ENCODE peak calls at places on chromosome 9, in four cellular contexts. D is GM12891, U is GM12878, N is K562. Q is an unnamed sample.

GRCh38 chr9:121774715-121775613 is 123.5 kb downstream of the DAB2IP start:
- DNase-seq in D (no peak), U (no peak), N (no peak), Q (no peak)

GRCh38 chr9:91897201-91897600 is 52.8 kb downstream of the ROR2 start:
- DNase-seq in D (no peak), U (no peak), N (no peak), Q (no peak)

GRCh38 chr9:6827370-6827949 is 69.7 kb downstream of the KDM4C start:
- DNase-seq in D (peak), U (peak), N (peak), Q (no peak)

GRCh38 chr9:27094640-27095039 is 14.4 kb upstream of the TEK start:
- DNase-seq in D (no peak), U (no peak), N (no peak), Q (no peak)

GRCh38 chr9:108386859-108387384 is 468.9 kb downstream of the ACTL7B start:
- DNase-seq in D (no peak), U (no peak), N (no peak), Q (no peak)

GRCh38 chr9:80811662-80812061 is 877.7 kb downstream of the TLE1 start:
- DNase-seq in D (no peak), U (no peak), N (no peak), Q (no peak)

GRCh38 chr9:95508242-95508967 is 8.4 kb downstream of the PTCH1 start:
- DNase-seq in D (no peak), U (no peak), N (no peak), Q (no peak)

GRCh38 chr9:130542457-130543228 is 36.7 kb upstream of the FUBP3 start:
- DNase-seq in D (no peak), U (no peak), N (peak), Q (no peak)

GRCh38 chr9:115121140-115121710 is 3.3 kb upstream of the TNC start:
- DNase-seq in D (no peak), U (no peak), N (no peak), Q (no peak)

GRCh38 chr9:32701321-32702022 is 66.0 kb upstream of the TAF1L start:
- DNase-seq in D (no peak), U (no peak), N (no peak), Q (no peak)

GRCh38 chr9:72384710-72385475 is 19.9 kb upstream of the ZFAND5 start:
- DNase-seq in D (no peak), U (no peak), N (no peak), Q (no peak)

GRCh38 chr9:121690766-121691165 is 39.3 kb downstream of the DAB2IP start:
- DNase-seq in D (no peak), U (no peak), N (no peak), Q (no peak)

GRCh38 chr9:132973713-132974112 is 4.8 kb upstream of the GFI1B start:
- DNase-seq in D (no peak), U (no peak), N (peak), Q (no peak)

GRCh38 chr9:115498338-115498737 is 380.4 kb upstream of the TNC start:
- DNase-seq in D (no peak), U (no peak), N (no peak), Q (no peak)

GRCh38 chr9:125878241-125878640 is 131.1 kb downstream of the PBX3 start:
- DNase-seq in D (no peak), U (no peak), N (no peak), Q (no peak)

GRCh38 chr9:6132650-6133049 is 83.0 kb upstream of the IL33 start:
- DNase-seq in D (no peak), U (peak), N (no peak), Q (no peak)

GRCh38 chr9:126673689-126674364 is 60.1 kb downstream of the LMX1B start:
- DNase-seq in D (no peak), U (no peak), N (no peak), Q (no peak)

GRCh38 chr9:84139296-84140100 is 158.9 kb downstream of the RMI1 start:
- DNase-seq in D (no peak), U (peak), N (no peak), Q (no peak)

GRCh38 chr9:4298255-4299005 is 1.4 kb downstream of the GLIS3 start:
- DNase-seq in D (peak), U (no peak), N (no peak), Q (no peak)

GRCh38 chr9:80004687-80005086 is 432.9 kb downstream of the TLE4 start:
- DNase-seq in D (no peak), U (no peak), N (no peak), Q (no peak)

GRCh38 chr9:122164286-122164685 is 4.6 kb downstream of the MORN5 start:
- DNase-seq in D (no peak), U (no peak), N (no peak), Q (no peak)

GRCh38 chr9:75235632-75236031 is 147.3 kb downstream of the OSTF1 start:
- DNase-seq in D (no peak), U (no peak), N (no peak), Q (peak)

GRCh38 chr9:126860757-126861466 is 473 bp downstream of the ZBTB34 start:
- DNase-seq in D (peak), U (no peak), N (no peak), Q (no peak)

GRCh38 chr9:2859776-2860379 is 16.0 kb upstream of the PUM3 start:
- DNase-seq in D (no peak), U (no peak), N (peak), Q (no peak)

GRCh38 chr9:136538599-136539426 is 7.0 kb downstream of the NOTCH1 start:
- DNase-seq in D (peak), U (no peak), N (no peak), Q (no peak)

GRCh38 chr9:37036237-37037136 is 2.4 kb upstream of the PAX5 start:
- DNase-seq in D (no peak), U (no peak), N (no peak), Q (peak)

GRCh38 chr9:104993291-104993963 is 65.5 kb upstream of the ABCA1 start:
- DNase-seq in D (no peak), U (no peak), N (no peak), Q (no peak)

GRCh38 chr9:5453673-5454072 is 3.3 kb downstream of the CD274 start:
- DNase-seq in D (no peak), U (no peak), N (no peak), Q (no peak)

GRCh38 chr9:17148324-17148723 is 13.5 kb downstream of the CNTLN start:
- DNase-seq in D (no peak), U (no peak), N (no peak), Q (no peak)

GRCh38 chr9:35729700-35730485 is 2.1 kb downstream of the TLN1 start:
- DNase-seq in D (no peak), U (no peak), N (peak), Q (peak)

GRCh38 chr9:97041898-97042297 is 3.0 kb upstream of the CTSV start:
- DNase-seq in D (no peak), U (no peak), N (no peak), Q (no peak)

GRCh38 chr9:18606281-18606680 is 132.3 kb downstream of the ADAMTSL1 start:
- DNase-seq in D (no peak), U (no peak), N (no peak), Q (no peak)

GRCh38 chr9:137198051-137198747 is 2.3 kb downstream of the TPRN start:
- DNase-seq in D (no peak), U (no peak), N (no peak), Q (no peak)

GRCh38 chr9:69131682-69132081 is 42.4 kb upstream of the TJP2 start:
- DNase-seq in D (no peak), U (no peak), N (no peak), Q (no peak)
- TF ChIP-seq SPI1 in D (no peak), U (no peak), N (no peak), Q (no peak)

GRCh38 chr9:70079364-70080103 is 35.9 kb downstream of the MAMDC2 start:
- DNase-seq in D (no peak), U (no peak), N (no peak), Q (peak)

GRCh38 chr9:70076678-70077077 is 33.0 kb downstream of the MAMDC2 start:
- DNase-seq in D (no peak), U (no peak), N (no peak), Q (no peak)

GRCh38 chr9:70073193-70073592 is 29.5 kb downstream of the MAMDC2 start:
- DNase-seq in D (no peak), U (no peak), N (no peak), Q (no peak)

GRCh38 chr9:70069734-70070133 is 26.1 kb downstream of the MAMDC2 start:
- DNase-seq in D (no peak), U (no peak), N (no peak), Q (no peak)

GRCh38 chr9:70073756-70074155 is 30.1 kb downstream of the MAMDC2 start:
- DNase-seq in D (no peak), U (no peak), N (no peak), Q (no peak)
- TF ChIP-seq SPI1 in D (no peak), U (no peak), N (no peak), Q (no peak)

GRCh38 chr9:116550728-116551436 is 136.2 kb upstream of the TRIM32 start:
- DNase-seq in D (no peak), U (no peak), N (no peak), Q (no peak)

GRCh38 chr9:116555102-116555501 is 132.0 kb upstream of the TRIM32 start:
- DNase-seq in D (no peak), U (no peak), N (no peak), Q (no peak)

GRCh38 chr9:116558035-116558434 is 129.1 kb upstream of the TRIM32 start:
- DNase-seq in D (no peak), U (no peak), N (no peak), Q (no peak)

GRCh38 chr9:116549786-116550660 is 137.1 kb upstream of the TRIM32 start:
- DNase-seq in D (no peak), U (no peak), N (no peak), Q (no peak)

DNA sequence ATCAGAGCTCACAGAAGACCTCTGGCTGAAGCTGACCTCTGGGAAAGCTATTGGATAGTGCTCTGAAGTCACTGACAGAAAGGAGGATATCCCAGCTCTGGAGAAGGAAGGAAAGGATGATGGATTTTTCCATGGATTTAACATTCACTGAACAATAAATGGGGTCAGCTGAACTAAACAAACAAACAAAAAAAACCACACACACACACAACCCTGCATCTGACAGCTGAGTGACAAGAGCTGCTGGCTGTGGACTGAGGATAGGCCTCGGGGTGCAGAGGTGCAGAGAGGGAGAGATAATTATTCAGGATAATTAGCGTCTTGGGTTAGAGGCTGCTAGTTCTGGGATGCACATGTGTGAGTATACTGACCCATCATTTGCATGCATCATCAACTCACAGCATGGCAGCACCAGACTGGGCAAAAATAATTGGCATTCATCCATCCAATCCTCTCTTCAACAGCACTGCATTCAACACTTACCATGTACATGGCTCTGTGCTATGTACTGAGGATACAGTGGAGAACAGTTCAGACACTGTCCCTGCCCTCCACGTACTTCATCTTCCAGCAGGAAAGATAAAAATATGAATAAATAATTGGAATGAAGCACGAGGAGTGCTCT is 131.4 kb upstream of the TRIM32 start:
- DNase-seq in D (no peak), U (no peak), N (no peak), Q (no peak)
- TF ChIP-seq SPI1 in D (no peak), U (no peak), N (no peak), Q (no peak)

GRCh38 chr9:114098660-114099522 is at the start of gene KIF12:
- DNase-seq in D (no peak), U (no peak), N (peak), Q (no peak)
- TF ChIP-seq SPI1 in D (no peak), U (no peak), N (no peak), Q (no peak)

GRCh38 chr9:111794837-111795556 is at the start of gene SHOC1:
- DNase-seq in D (no peak), U (no peak), N (no peak), Q (no peak)
- TF ChIP-seq SPI1 in D (no peak), U (no peak), N (no peak), Q (no peak)

GRCh38 chr9:15642369-15642962 is 89.6 kb downstream of the CCDC171 start:
- DNase-seq in D (no peak), U (no peak), N (no peak), Q (no peak)
- TF ChIP-seq SPI1 in D (no peak), U (no peak), N (no peak), Q (no peak)

GRCh38 chr9:128121924-128122808 is 5.4 kb downstream of the PTGES2 start:
- DNase-seq in D (no peak), U (no peak), N (no peak), Q (no peak)

GRCh38 chr9:128122809-128123175 is 4.7 kb downstream of the PTGES2 start:
- DNase-seq in D (no peak), U (no peak), N (no peak), Q (no peak)

GRCh38 chr9:128120061-128120740 is 7.3 kb downstream of the PTGES2 start:
- DNase-seq in D (no peak), U (no peak), N (no peak), Q (no peak)

GRCh38 chr9:128120741-128121465 is 6.6 kb downstream of the PTGES2 start:
- DNase-seq in D (no peak), U (no peak), N (no peak), Q (no peak)

DNA sequence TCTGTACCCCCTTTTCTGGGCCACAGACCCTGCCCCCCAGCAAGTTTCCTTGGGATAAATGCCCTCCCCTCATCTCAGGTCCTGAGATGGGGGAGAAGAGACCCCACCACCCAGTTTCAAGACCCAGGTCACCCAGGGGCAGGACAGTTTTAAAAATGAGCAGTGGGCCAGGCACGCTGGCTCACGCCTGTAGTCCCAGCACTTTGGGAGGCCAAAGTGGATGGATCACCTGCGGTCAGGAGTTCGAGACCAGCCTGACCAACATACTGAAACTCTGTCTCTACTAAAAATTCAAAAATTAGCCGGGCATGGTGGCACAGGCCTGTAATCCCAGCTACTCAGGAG is 6.1 kb downstream of the PTGES2 start:
- DNase-seq in D (no peak), U (no peak), N (no peak), Q (no peak)
- TF ChIP-seq SPI1 in D (no peak), U (no peak), N (no peak), Q (no peak)

Q was measured in HL-60.